ENCODE peak calls at places on chromosomes 7 and 10, in five cellular contexts. Y is HepG2, F is A549, X is GM23338, O is K562. S is an unnamed sample.

GRCh38 chr7:99137418-99138180 is 6.3 kb downstream of the SMURF1 start:
- DNase-seq in Y (no peak), F (peak), X (peak), O (no peak), S (no peak)

GRCh38 chr10:70589762-70590662 is 12.5 kb downstream of the PRF1 start:
- DNase-seq in Y (no peak), F (no peak), X (no peak), O (peak), S (no peak)

GRCh38 chr10:35347899-35348608 is 11.7 kb downstream of the CCNY start:
- DNase-seq in Y (no peak), F (no peak), X (no peak), O (no peak), S (no peak)

GRCh38 chr7:25624837-25625236 is 396.6 kb upstream of the NPVF start:
- DNase-seq in Y (no peak), F (no peak), X (no peak), O (no peak), S (no peak)

GRCh38 chr10:49643296-49644034 is 29.6 kb downstream of the CHAT start:
- DNase-seq in Y (no peak), F (no peak), X (no peak), O (no peak), S (no peak)

GRCh38 chr10:14185501-14186045 is 145.2 kb downstream of the FRMD4A start:
- DNase-seq in Y (peak), F (peak), X (peak), O (peak), S (peak)

GRCh38 chr7:45069444-45070253 is 19.1 kb downstream of the NACAD start:
- DNase-seq in Y (no peak), F (no peak), X (no peak), O (no peak), S (no peak)

GRCh38 chr10:119449760-119450461 is 92.6 kb downstream of the RGS10 start:
- DNase-seq in Y (no peak), F (peak), X (no peak), O (no peak), S (no peak)

GRCh38 chr7:128094111-128094570 is 62.9 kb upstream of the LRRC4 start:
- DNase-seq in Y (no peak), F (no peak), X (no peak), O (no peak), S (no peak)

GRCh38 chr10:7410306-7410799 is 481 bp downstream of the SFMBT2 start:
- DNase-seq in Y (no peak), F (no peak), X (peak), O (peak), S (no peak)

GRCh38 chr10:97553575-97554100 is 18.9 kb upstream of the ANKRD2 start:
- DNase-seq in Y (peak), F (peak), X (peak), O (peak), S (peak)

GRCh38 chr10:132522521-132523411 is 14.8 kb upstream of the INPP5A start:
- DNase-seq in Y (no peak), F (no peak), X (no peak), O (no peak), S (no peak)

GRCh38 chr10:131174651-131175540 is 136.6 kb downstream of the TCERG1L start:
- DNase-seq in Y (no peak), F (no peak), X (no peak), O (no peak), S (no peak)

GRCh38 chr10:12556057-12556456 is 206.7 kb downstream of the CAMK1D start:
- DNase-seq in Y (no peak), F (no peak), X (no peak), O (no peak), S (no peak)

GRCh38 chr7:2100278-2101205 is 132.2 kb downstream of the MAD1L1 start:
- DNase-seq in Y (peak), F (peak), X (no peak), O (no peak), S (peak)

GRCh38 chr7:85595639-85596268 is 408.9 kb upstream of the SEMA3D start:
- DNase-seq in Y (no peak), F (no peak), X (no peak), O (no peak), S (no peak)

GRCh38 chr7:155584763-155585531 is 38.6 kb upstream of the CNPY1 start:
- DNase-seq in Y (no peak), F (no peak), X (no peak), O (peak), S (no peak)

GRCh38 chr10:111974325-111974724 is 209.2 kb downstream of the GPAM start:
- DNase-seq in Y (no peak), F (no peak), X (no peak), O (no peak), S (no peak)

GRCh38 chr10:47316131-47316530 is 6.1 kb upstream of the GDF2 start:
- DNase-seq in Y (no peak), F (no peak), X (no peak), O (no peak), S (no peak)

GRCh38 chr7:63038987-63039386 is 959.7 kb upstream of the ZNF722 start:
- DNase-seq in Y (no peak), F (no peak), X (no peak), O (no peak), S (no peak)

GRCh38 chr7:157972914-157973313 is 614.7 kb downstream of the PTPRN2 start:
- DNase-seq in Y (no peak), F (no peak), X (no peak), O (no peak), S (no peak)

GRCh38 chr10:100347568-100348195 is 649 bp downstream of the SCD start:
- DNase-seq in Y (no peak), F (no peak), X (no peak), O (peak), S (no peak)

GRCh38 chr10:3465406-3465891 is 292.9 kb upstream of the PITRM1 start:
- DNase-seq in Y (no peak), F (no peak), X (no peak), O (no peak), S (no peak)

GRCh38 chr10:86355571-86356038 is 11.0 kb downstream of the GRID1 start:
- DNase-seq in Y (no peak), F (no peak), X (no peak), O (no peak), S (no peak)

GRCh38 chr10:129514568-129515451 is 47.8 kb downstream of the MGMT start:
- DNase-seq in Y (no peak), F (no peak), X (no peak), O (no peak), S (no peak)

GRCh38 chr7:465710-466400 is 53.8 kb downstream of the PDGFA start:
- DNase-seq in Y (no peak), F (no peak), X (no peak), O (no peak), S (no peak)

GRCh38 chr10:7913122-7913872 is 95.0 kb downstream of the TAF3 start:
- DNase-seq in Y (no peak), F (no peak), X (peak), O (no peak), S (no peak)

GRCh38 chr10:122233857-122234348 is 37.2 kb upstream of the BTBD16 start:
- DNase-seq in Y (no peak), F (no peak), X (no peak), O (no peak), S (no peak)

GRCh38 chr7:30927040-30927439 is 15.4 kb downstream of the AQP1 start:
- DNase-seq in Y (no peak), F (no peak), X (no peak), O (no peak), S (no peak)

GRCh38 chr10:71270301-71270777 is 48.7 kb upstream of the SLC29A3 start:
- DNase-seq in Y (peak), F (peak), X (peak), O (peak), S (no peak)

GRCh38 chr10:102175415-102175814 is 23.2 kb downstream of the NOLC1 start:
- DNase-seq in Y (no peak), F (no peak), X (no peak), O (no peak), S (no peak)

GRCh38 chr10:79247373-79248137 is 99.7 kb upstream of the PPIF start:
- DNase-seq in Y (no peak), F (no peak), X (no peak), O (no peak), S (no peak)

GRCh38 chr7:133645870-133646492 is 393.1 kb downstream of the EXOC4 start:
- DNase-seq in Y (no peak), F (no peak), X (no peak), O (no peak), S (no peak)

GRCh38 chr7:119630570-119630969 is 642.4 kb upstream of the KCND2 start:
- DNase-seq in Y (no peak), F (no peak), X (peak), O (no peak), S (no peak)

GRCh38 chr10:8114741-8115340 is 60.4 kb downstream of the GATA3 start:
- DNase-seq in Y (no peak), F (no peak), X (no peak), O (no peak), S (no peak)

GRCh38 chr7:1160665-1161010 is 642 bp upstream of the ZFAND2A start:
- DNase-seq in Y (peak), F (peak), X (peak), O (peak), S (no peak)

GRCh38 chr10:23063387-23064287 is 31.7 kb upstream of the MSRB2 start:
- DNase-seq in Y (no peak), F (no peak), X (no peak), O (peak), S (no peak)

GRCh38 chr7:90760892-90761291 is 164.8 kb downstream of the CDK14 start:
- DNase-seq in Y (no peak), F (no peak), X (no peak), O (no peak), S (no peak)

GRCh38 chr7:90761584-90761983 is 165.5 kb downstream of the CDK14 start:
- DNase-seq in Y (no peak), F (no peak), X (no peak), O (no peak), S (no peak)

GRCh38 chr7:90763108-90763507 is 167.0 kb downstream of the CDK14 start:
- DNase-seq in Y (no peak), F (no peak), X (no peak), O (no peak), S (no peak)

GRCh38 chr7:90758933-90759562 is 162.9 kb downstream of the CDK14 start:
- DNase-seq in Y (peak), F (no peak), X (no peak), O (no peak), S (no peak)

DNA sequence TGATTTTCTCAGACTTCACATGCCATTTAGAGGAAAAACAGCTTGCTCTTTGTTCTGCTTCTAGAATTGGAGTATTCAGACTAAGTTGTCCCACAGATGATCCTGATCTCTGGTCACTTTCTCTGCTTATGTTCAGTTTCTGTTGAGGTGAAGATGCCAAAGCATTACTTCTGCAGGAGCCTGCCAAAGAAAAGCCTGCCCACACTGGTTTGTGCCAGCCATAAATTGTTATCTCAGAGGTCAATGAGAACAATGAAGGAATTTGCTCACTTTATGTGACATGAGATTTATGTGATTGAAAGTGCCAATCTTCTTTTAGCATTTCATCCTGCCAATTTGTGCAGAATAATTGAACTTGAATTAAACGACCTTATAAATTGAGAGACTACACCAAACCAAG is 163.6 kb downstream of the CDK14 start:
- DNase-seq in Y (no peak), F (no peak), X (no peak), O (no peak), S (no peak)
- TF ChIP-seq JUNB in Y (no peak), F (no peak), X (no peak), O (no peak), S (no peak)

DNA sequence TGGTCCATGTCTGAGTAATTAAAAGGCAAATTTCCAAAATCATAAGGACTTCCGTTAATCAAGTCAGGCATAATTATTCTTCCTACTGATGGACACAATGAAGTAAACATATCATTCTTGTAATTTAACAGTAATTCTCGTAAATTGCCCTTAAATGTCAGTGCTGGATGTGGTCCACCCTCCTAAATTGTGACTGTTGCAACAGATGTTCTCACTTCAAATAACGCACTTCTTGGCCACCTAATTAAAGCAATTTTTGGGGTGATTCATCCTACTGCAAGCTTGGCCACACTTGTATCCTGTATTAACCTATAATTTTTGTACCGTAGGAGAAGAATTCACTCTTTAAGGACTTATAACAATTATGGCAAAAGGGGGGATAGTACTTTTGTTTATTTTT is 1.9 kb downstream of the COL1A2 start:
- DNase-seq in Y (no peak), F (no peak), X (no peak), O (no peak), S (no peak)
- TF ChIP-seq JUNB in Y (no peak), F (no peak), X (no peak), O (no peak), S (no peak)

GRCh38 chr10:62978417-62978955 is 154.6 kb upstream of the NRBF2 start:
- DNase-seq in Y (no peak), F (no peak), X (no peak), O (no peak), S (no peak)

GRCh38 chr10:62980697-62981495 is 152.2 kb upstream of the NRBF2 start:
- DNase-seq in Y (no peak), F (no peak), X (no peak), O (no peak), S (no peak)

DNA sequence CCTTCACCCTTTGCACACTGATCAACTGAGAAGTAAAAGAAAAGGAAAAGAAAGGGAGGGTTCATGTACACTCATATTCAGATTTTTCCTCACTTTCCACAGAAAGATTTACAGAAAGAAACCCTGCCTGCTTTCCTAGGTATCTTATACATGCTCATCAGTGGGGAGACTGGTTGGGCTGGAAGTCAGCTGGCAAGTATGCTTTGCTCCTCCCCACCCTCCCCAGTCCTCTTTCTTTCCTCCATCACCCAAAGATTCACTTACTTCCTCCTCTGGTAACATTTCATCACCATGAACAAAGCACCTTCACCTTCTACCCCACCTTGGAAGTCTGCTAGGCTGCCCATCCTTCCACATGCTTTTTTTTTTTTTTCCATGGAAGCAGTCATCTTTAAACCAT is 153.2 kb upstream of the NRBF2 start:
- DNase-seq in Y (no peak), F (no peak), X (no peak), O (no peak), S (no peak)
- TF ChIP-seq JUNB in Y (no peak), F (no peak), X (no peak), O (no peak), S (no peak)

GRCh38 chr7:70793767-70794166 is 338.2 kb upstream of the GALNT17 start:
- DNase-seq in Y (no peak), F (no peak), X (no peak), O (no peak), S (no peak)
- TF ChIP-seq JUNB in Y (no peak), F (no peak), X (no peak), O (no peak), S (no peak)

DNA sequence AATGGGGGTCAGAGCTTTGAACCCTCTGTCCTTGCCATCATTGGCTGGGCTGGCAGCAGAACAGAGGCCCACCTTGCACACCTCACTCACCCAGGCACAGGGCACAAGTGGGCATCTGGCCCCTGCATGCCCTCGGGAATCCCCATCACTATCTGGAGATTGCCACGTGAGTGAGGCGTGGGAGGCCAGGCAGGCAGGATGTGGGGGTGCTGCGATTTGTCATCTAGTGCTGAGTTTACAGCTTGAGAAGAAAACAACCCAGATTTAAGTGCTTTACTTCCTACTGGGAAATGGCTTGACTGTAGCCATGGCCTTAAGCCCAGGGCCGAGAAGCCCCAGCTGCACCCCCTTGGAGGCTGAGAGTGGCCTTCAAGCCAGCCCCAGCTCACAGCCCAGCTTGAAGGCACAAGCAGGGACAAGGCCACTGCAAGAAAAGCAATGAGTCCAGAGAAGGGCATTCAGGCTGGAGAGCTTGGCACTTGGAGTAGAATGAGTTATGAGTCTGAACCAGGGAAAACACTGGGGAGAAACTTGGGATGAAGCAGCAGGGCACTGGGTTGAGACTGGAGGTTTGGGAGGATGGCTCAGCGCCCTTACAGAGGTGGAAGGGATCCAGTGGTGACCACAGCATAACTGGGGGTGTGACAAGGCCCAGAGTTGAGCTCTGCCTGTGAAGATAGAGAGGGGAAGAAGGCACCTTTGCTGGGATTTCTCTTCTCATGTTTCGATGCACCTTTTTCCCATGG is 123.0 kb downstream of the CXCL12 start:
- DNase-seq in Y (no peak), F (no peak), X (no peak), O (no peak), S (peak)
- TF ChIP-seq JUNB in Y (no peak), F (no peak), X (no peak), O (no peak), S (no peak)

GRCh38 chr7:148585399-148585798 is 5.2 kb upstream of the C7orf33 start:
- DNase-seq in Y (no peak), F (no peak), X (no peak), O (peak), S (no peak)
- TF ChIP-seq JUNB in Y (no peak), F (no peak), X (no peak), O (no peak), S (no peak)

DNA sequence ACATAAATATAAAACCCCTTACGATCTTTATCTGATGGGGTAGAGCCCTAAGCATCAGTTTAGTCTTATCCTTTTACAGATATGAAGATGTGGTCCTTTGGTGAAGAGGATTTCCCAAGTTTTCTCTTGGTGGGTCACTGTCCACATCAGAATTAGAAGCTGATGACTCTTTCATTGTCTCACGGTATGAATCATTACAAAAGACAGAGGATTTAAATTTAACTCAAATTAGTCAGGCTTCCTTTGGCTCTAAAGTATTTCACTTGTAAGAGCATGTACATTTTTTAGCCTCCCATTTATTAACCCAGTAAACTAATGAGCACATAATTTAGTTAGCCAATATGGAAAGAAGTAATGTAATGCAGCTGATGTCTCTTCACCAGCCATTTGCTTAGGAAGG is 49.9 kb upstream of the TMEM26 start:
- DNase-seq in Y (no peak), F (no peak), X (no peak), O (no peak), S (no peak)
- TF ChIP-seq JUNB in Y (no peak), F (no peak), X (no peak), O (no peak), S (no peak)

GRCh38 chr7:93968911-93969620 is 35.1 kb downstream of the BET1 start:
- DNase-seq in Y (no peak), F (no peak), X (no peak), O (no peak), S (no peak)
- TF ChIP-seq JUNB in Y (no peak), F (no peak), X (no peak), O (no peak), S (no peak)

DNA sequence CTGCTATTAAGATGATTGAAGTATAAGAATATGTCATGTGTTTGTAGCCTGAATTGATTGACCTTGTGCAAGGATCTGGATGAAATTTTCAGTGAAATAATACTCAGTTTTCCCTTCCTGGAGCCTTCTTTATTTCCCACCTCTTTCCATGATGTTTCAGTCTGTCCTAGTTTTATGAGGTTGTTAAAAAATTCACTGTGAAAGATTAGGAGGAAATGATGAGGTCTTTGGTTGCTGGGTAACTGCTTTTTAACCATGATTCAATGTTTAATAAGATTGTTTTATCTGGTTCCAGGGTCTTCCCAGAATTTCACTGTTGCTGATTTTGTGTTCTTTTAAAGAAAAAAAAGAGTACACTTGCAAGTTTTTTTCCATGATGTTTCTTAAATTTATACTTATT is 221.5 kb downstream of the MBL2 start:
- DNase-seq in Y (no peak), F (no peak), X (no peak), O (no peak), S (no peak)
- TF ChIP-seq JUNB in Y (no peak), F (no peak), X (no peak), O (no peak), S (no peak)

GRCh38 chr10:1166101-1166827 is 110.1 kb downstream of the WDR37 start:
- DNase-seq in Y (no peak), F (no peak), X (no peak), O (no peak), S (no peak)
- TF ChIP-seq JUNB in Y (no peak), F (no peak), X (no peak), O (no peak), S (no peak)